ENCODE peak calls at places on chromosomes 6 and 20, in four cellular contexts. S, A, B and M are unnamed samples.

GRCh38 chr20:11222243-11222642 is 548.4 kb upstream of the JAG1 start:
- DNase-seq in A (no peak), B (no peak), S (no peak), M (no peak)

GRCh38 chr20:50678213-50678898 is 13.0 kb downstream of the RIPOR3 start:
- DNase-seq in A (no peak), S (no peak), B (peak), M (no peak)

GRCh38 chr20:59835448-59836395 is 97.7 kb downstream of the SYCP2 start:
- DNase-seq in B (peak), S (no peak), A (no peak), M (peak)

GRCh38 chr6:4224082-4224978 is 89.0 kb upstream of the ECI2 start:
- DNase-seq in A (no peak), B (peak), S (no peak), M (no peak)

GRCh38 chr20:1474817-1475603 is 8.4 kb upstream of the NSFL1C start:
- DNase-seq in S (peak), B (no peak), A (no peak), M (no peak)

GRCh38 chr20:32762754-32763201 is 593 bp downstream of the DNMT3B start:
- DNase-seq in A (no peak), B (no peak), S (peak), M (no peak)

GRCh38 chr6:32908897-32909296 is 31.9 kb downstream of the HLA-DMB start:
- DNase-seq in B (no peak), S (no peak), A (no peak), M (no peak)

GRCh38 chr6:149938571-149939462 is 3.0 kb upstream of the ULBP2 start:
- DNase-seq in B (no peak), A (peak), S (no peak), M (no peak)